ENCODE peak calls at places on chromosomes 16 and 17, in nine cellular contexts. R, F, N, O, B, Q, X, Z and H are unnamed samples.

GRCh38 chr16:24336491-24336890 is 80.4 kb downstream of the CACNG3 start:
- DNase-seq in R (no peak), F (no peak), N (no peak), O (no peak), B (no peak), Q (no peak), X (no peak), Z (no peak), H (no peak)

GRCh38 chr17:34620458-34620857 is 41.1 kb downstream of the TMEM132E start:
- DNase-seq in R (no peak), F (no peak), N (no peak), O (no peak), B (no peak), Q (no peak), X (no peak), Z (no peak), H (no peak)

GRCh38 chr17:49739662-49740271 is 24.2 kb downstream of the FAM117A start:
- DNase-seq in R (no peak), F (peak), N (no peak), O (peak), B (peak), Q (no peak), X (peak), Z (peak), H (peak)

GRCh38 chr17:7477392-7478275 is 1.8 kb downstream of the ZBTB4 start:
- DNase-seq in R (no peak), F (no peak), N (peak), O (peak), B (peak), Q (no peak), X (peak), Z (peak), H (peak)

GRCh38 chr16:89822188-89823086 is 5.8 kb upstream of the SPIRE2 start:
- DNase-seq in R (no peak), F (no peak), N (no peak), O (no peak), B (no peak), Q (no peak), X (no peak), Z (no peak), H (no peak)

GRCh38 chr17:83177611-83178532 is 98.5 kb downstream of the METRNL start:
- DNase-seq in R (peak), F (no peak), N (no peak), O (no peak), B (no peak), Q (no peak), X (no peak), Z (no peak), H (no peak)

GRCh38 chr17:78412403-78412802 is 34.0 kb downstream of the PGS1 start:
- DNase-seq in R (no peak), F (peak), N (no peak), O (peak), B (peak), Q (no peak), X (no peak), Z (no peak), H (no peak)

GRCh38 chr17:17691468-17692263 is 10.4 kb downstream of the RAI1 start:
- DNase-seq in R (no peak), F (no peak), N (no peak), O (no peak), B (no peak), Q (no peak), X (no peak), Z (no peak), H (no peak)

GRCh38 chr17:42525221-42525620 is 10.8 kb upstream of the NAGLU start:
- DNase-seq in R (no peak), F (no peak), N (no peak), O (peak), B (no peak), Q (no peak), X (no peak), Z (no peak), H (no peak)

GRCh38 chr17:30565073-30565935 is 88.1 kb downstream of the GOSR1 start:
- DNase-seq in R (no peak), F (no peak), N (no peak), O (no peak), B (peak), Q (no peak), X (no peak), Z (no peak), H (no peak)